ENCODE peak calls at places on chromosome 11, in four cellular contexts. One of them, this sample, is unnamed.

GRCh38 chr11:124762077-124762623 is at the start of gene ESAM:
- DNase-seq in GM12865: peak
- DNase-seq in nephron progenitor cell: peak
- DNase-seq in H1: peak
- DNase-seq in this sample: no peak

GRCh38 chr11:130442728-130443127 is 5.7 kb upstream of the ADAMTS15 start:
- DNase-seq in nephron progenitor cell: no peak
- DNase-seq in H1: no peak
- DNase-seq in GM12865: no peak
- DNase-seq in this sample: no peak

GRCh38 chr11:47192111-47192510 is 5.9 kb upstream of the PACSIN3 start:
- DNase-seq in GM12865: no peak
- DNase-seq in H1: no peak
- DNase-seq in nephron progenitor cell: no peak
- DNase-seq in this sample: no peak

GRCh38 chr11:12841946-12842630 is 167.0 kb upstream of the RASSF10 start:
- DNase-seq in nephron progenitor cell: peak
- DNase-seq in H1: no peak
- DNase-seq in GM12865: peak
- DNase-seq in this sample: no peak

GRCh38 chr11:28529540-28530410 is 421.6 kb downstream of the METTL15 start:
- DNase-seq in nephron progenitor cell: peak
- DNase-seq in H1: no peak
- DNase-seq in GM12865: peak
- DNase-seq in this sample: no peak

GRCh38 chr11:27977031-27977430 is 130.9 kb downstream of the KIF18A start:
- DNase-seq in nephron progenitor cell: no peak
- DNase-seq in H1: no peak
- DNase-seq in GM12865: no peak
- DNase-seq in this sample: no peak

GRCh38 chr11:34509336-34509902 is 4.2 kb downstream of the ELF5 start:
- DNase-seq in GM12865: no peak
- DNase-seq in nephron progenitor cell: no peak
- DNase-seq in H1: no peak
- DNase-seq in this sample: no peak

GRCh38 chr11:107017433-107018227 is 646 bp downstream of the GUCY1A2 start:
- DNase-seq in nephron progenitor cell: peak
- DNase-seq in H1: peak
- DNase-seq in GM12865: peak
- DNase-seq in this sample: no peak

GRCh38 chr11:19808076-19808911 is 95.7 kb downstream of the NAV2 start:
- DNase-seq in nephron progenitor cell: no peak
- DNase-seq in GM12865: no peak
- DNase-seq in H1: no peak
- DNase-seq in this sample: no peak

GRCh38 chr11:125874556-125875124 is 12.8 kb upstream of the HYLS1 start:
- DNase-seq in H1: peak
- DNase-seq in GM12865: peak
- DNase-seq in nephron progenitor cell: peak
- DNase-seq in this sample: no peak

GRCh38 chr11:97751952-97752351 is 1268.8 kb upstream of the CNTN5 start:
- DNase-seq in nephron progenitor cell: no peak
- DNase-seq in H1: no peak
- DNase-seq in GM12865: no peak
- DNase-seq in this sample: no peak

GRCh38 chr11:97756571-97757335 is 1264.0 kb upstream of the CNTN5 start:
- DNase-seq in nephron progenitor cell: no peak
- DNase-seq in GM12865: no peak
- DNase-seq in H1: no peak
- DNase-seq in this sample: no peak

GRCh38 chr11:97754976-97755375 is 1265.8 kb upstream of the CNTN5 start:
- DNase-seq in GM12865: no peak
- DNase-seq in nephron progenitor cell: peak
- DNase-seq in H1: no peak
- DNase-seq in this sample: no peak

GRCh38 chr11:97746832-97747231 is 1273.9 kb upstream of the CNTN5 start:
- DNase-seq in nephron progenitor cell: no peak
- DNase-seq in GM12865: no peak
- DNase-seq in H1: no peak
- DNase-seq in this sample: no peak

DNA sequence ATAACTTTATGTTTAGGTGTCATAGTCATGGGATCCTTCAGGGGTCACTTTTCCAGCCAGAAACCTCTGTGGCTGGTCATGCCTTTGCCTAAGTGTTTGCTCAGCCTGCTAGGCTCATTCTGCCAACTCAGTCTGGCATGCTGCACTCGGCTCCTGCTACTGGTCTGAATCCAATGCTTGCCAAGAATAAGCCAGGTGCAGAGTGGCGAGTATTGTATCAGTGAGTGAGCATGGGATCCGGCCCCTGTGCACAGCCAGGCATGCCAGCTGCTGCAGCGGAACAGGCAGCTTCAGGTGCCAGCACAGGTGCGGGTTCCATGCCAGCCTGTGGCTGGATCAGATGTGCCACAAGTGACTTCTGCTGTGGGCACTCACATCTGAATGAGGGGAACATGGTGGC is 1269.3 kb upstream of the CNTN5 start:
- DNase-seq in nephron progenitor cell: no peak
- DNase-seq in H1: no peak
- DNase-seq in GM12865: no peak
- DNase-seq in this sample: no peak
- TF ChIP-seq CTCF in nephron progenitor cell: no peak
- TF ChIP-seq CTCF in H1: no peak
- TF ChIP-seq CTCF in GM12865: no peak
- TF ChIP-seq CTCF in this sample: no peak

GRCh38 chr11:128135451-128135850 is 451.9 kb downstream of the ETS1 start:
- DNase-seq in H1: no peak
- DNase-seq in GM12865: no peak
- DNase-seq in nephron progenitor cell: no peak
- DNase-seq in this sample: no peak

GRCh38 chr11:128130052-128130451 is 457.3 kb downstream of the ETS1 start:
- DNase-seq in H1: no peak
- DNase-seq in GM12865: no peak
- DNase-seq in nephron progenitor cell: no peak
- DNase-seq in this sample: no peak

GRCh38 chr11:128133501-128133900 is 453.9 kb downstream of the ETS1 start:
- DNase-seq in GM12865: no peak
- DNase-seq in H1: no peak
- DNase-seq in nephron progenitor cell: no peak
- DNase-seq in this sample: no peak
- TF ChIP-seq CTCF in GM12865: no peak
- TF ChIP-seq CTCF in H1: no peak
- TF ChIP-seq CTCF in nephron progenitor cell: no peak
- TF ChIP-seq CTCF in this sample: no peak

GRCh38 chr11:87101956-87102355 is 64.2 kb downstream of the TMEM135 start:
- DNase-seq in nephron progenitor cell: no peak
- DNase-seq in GM12865: no peak
- DNase-seq in H1: no peak
- DNase-seq in this sample: no peak

GRCh38 chr11:87092567-87092966 is 54.8 kb downstream of the TMEM135 start:
- DNase-seq in nephron progenitor cell: no peak
- DNase-seq in GM12865: no peak
- DNase-seq in H1: no peak
- DNase-seq in this sample: no peak

GRCh38 chr11:87092159-87092558 is 54.4 kb downstream of the TMEM135 start:
- DNase-seq in nephron progenitor cell: no peak
- DNase-seq in H1: no peak
- DNase-seq in GM12865: no peak
- DNase-seq in this sample: no peak

GRCh38 chr11:87097582-87097981 is 59.8 kb downstream of the TMEM135 start:
- DNase-seq in nephron progenitor cell: peak
- DNase-seq in H1: peak
- DNase-seq in GM12865: peak
- DNase-seq in this sample: no peak
- TF ChIP-seq CTCF in nephron progenitor cell: peak
- TF ChIP-seq CTCF in H1: peak
- TF ChIP-seq CTCF in GM12865: peak
- TF ChIP-seq CTCF in this sample: peak

DNA sequence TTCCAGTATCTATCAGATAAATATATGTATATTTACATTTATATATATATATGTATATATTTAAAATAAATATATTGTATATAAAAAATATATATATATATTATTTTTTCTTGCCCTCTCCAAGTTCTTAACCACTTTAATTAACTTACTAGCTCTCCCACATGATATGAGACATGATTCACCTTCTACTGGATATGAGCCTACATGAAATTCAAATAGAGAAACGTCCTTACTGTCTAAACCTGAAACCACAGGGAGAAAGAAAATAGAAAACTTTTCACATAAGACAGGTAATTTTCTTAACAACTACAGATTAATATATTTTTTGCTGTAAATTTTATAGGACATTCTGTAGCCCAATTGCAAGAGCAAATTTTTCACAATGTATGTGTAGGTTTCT is 391.6 kb downstream of the ETS1 start:
- DNase-seq in H1: no peak
- DNase-seq in GM12865: no peak
- DNase-seq in nephron progenitor cell: no peak
- DNase-seq in this sample: no peak
- TF ChIP-seq CTCF in H1: no peak
- TF ChIP-seq CTCF in GM12865: no peak
- TF ChIP-seq CTCF in nephron progenitor cell: no peak
- TF ChIP-seq CTCF in this sample: no peak

This sample was measured in esophagus squamous epithelium.